ENCODE peak calls at places on chromosome 15, in four cellular contexts. G is smooth muscle cell of the brain vasculature, N is cardiac muscle cell, U is NCI-H2171 treated with DMSO at 0.1 percent for 48 hours. F is an unnamed sample.

GRCh38 chr15:65184305-65184943 is 718 bp downstream of the CLPX start:
- DNase-seq in U (peak; percentile 32), N (peak; percentile 55), G (no peak), F (peak; percentile 36)

GRCh38 chr15:73900129-73900712 is 26.0 kb upstream of the LOXL1 start:
- DNase-seq in N (no peak), U (no peak), G (no peak), F (no peak)

GRCh38 chr15:29364429-29365078 is 94.9 kb upstream of the NSMCE3 start:
- DNase-seq in U (no peak), N (peak; percentile 76), G (no peak), F (peak; percentile 21)

GRCh38 chr15:88161636-88162035 is 94.9 kb downstream of the NTRK3 start:
- DNase-seq in N (no peak), G (no peak), U (no peak), F (no peak)

GRCh38 chr15:63363292-63363691 is 18.4 kb downstream of the CA12 start:
- DNase-seq in U (no peak), G (no peak), N (no peak), F (no peak)

GRCh38 chr15:36414670-36415069 is 164.8 kb upstream of the CDIN1 start:
- DNase-seq in N (peak; percentile 20), U (no peak), G (no peak), F (no peak)

GRCh38 chr15:78213425-78213750 is 21.0 kb downstream of the ACSBG1 start:
- DNase-seq in G (no peak), U (no peak), N (no peak), F (no peak)

GRCh38 chr15:78306176-78306774 is 6.9 kb upstream of the SKIC8 start:
- DNase-seq in G (peak; percentile 61), U (no peak), N (peak; percentile 84), F (no peak)

GRCh38 chr15:78429477-78429876 is 8.5 kb upstream of the IREB2 start:
- DNase-seq in G (no peak), N (no peak), U (no peak), F (no peak)

GRCh38 chr15:85311647-85312046 is 68.8 kb upstream of the AKAP13 start:
- DNase-seq in G (no peak), N (no peak), U (no peak), F (no peak)

GRCh38 chr15:58738051-58738707 is 11.3 kb downstream of the ADAM10 start:
- DNase-seq in U (no peak), G (no peak), N (peak; percentile 50), F (no peak)

GRCh38 chr15:89486726-89487050 is 9.7 kb downstream of the RHCG start:
- DNase-seq in U (no peak), G (no peak), N (peak; percentile 15), F (no peak)

GRCh38 chr15:33145447-33145846 is 49.1 kb downstream of the FMN1 start:
- DNase-seq in U (peak; percentile 38), G (no peak), N (no peak), F (no peak)

GRCh38 chr15:81296673-81297072 is 27.3 kb downstream of the STARD5 start:
- DNase-seq in U (no peak), G (no peak), N (no peak), F (no peak)

GRCh38 chr15:59879506-59879905 is 124.6 kb upstream of the FOXB1 start:
- DNase-seq in G (peak; percentile 32), N (peak; percentile 67), U (no peak), F (no peak)

GRCh38 chr15:33068531-33068990 is 126.0 kb downstream of the FMN1 start:
- DNase-seq in G (no peak), U (peak; percentile 66), N (no peak), F (no peak)

GRCh38 chr15:77532067-77532710 is 100.5 kb downstream of the LINGO1 start:
- DNase-seq in G (no peak), U (no peak), N (no peak), F (no peak)

GRCh38 chr15:36370735-36371115 is 208.7 kb upstream of the CDIN1 start:
- DNase-seq in G (no peak), U (no peak), N (peak; percentile 43), F (no peak)

GRCh38 chr15:34773013-34773412 is 18.2 kb upstream of the GJD2 start:
- DNase-seq in N (no peak), G (no peak), U (peak; percentile 34), F (no peak)

GRCh38 chr15:63000706-63001105 is 41.8 kb upstream of the TPM1 start:
- DNase-seq in G (no peak), U (no peak), N (no peak), F (no peak)

GRCh38 chr15:22806664-22807063 is 20.2 kb downstream of the NIPA1 start:
- DNase-seq in N (peak; percentile 10), U (no peak), G (no peak), F (no peak)

GRCh38 chr15:85854345-85855097 is 59.8 kb upstream of the KLHL25 start:
- DNase-seq in N (peak; percentile 81), G (no peak), U (peak; percentile 74), F (peak; percentile 76)

GRCh38 chr15:53829471-53829870 is 70.0 kb upstream of the WDR72 start:
- DNase-seq in U (no peak), G (no peak), N (no peak), F (no peak)

GRCh38 chr15:90667063-90667754 is 49.9 kb upstream of the BLM start:
- DNase-seq in N (no peak), G (no peak), U (no peak), F (no peak)

GRCh38 chr15:95284933-95285401 is 1045.5 kb upstream of the NR2F2 start:
- DNase-seq in G (peak; percentile 57), U (no peak), N (peak; percentile 86), F (no peak)

GRCh38 chr15:87929835-87930234 is 326.7 kb downstream of the NTRK3 start:
- DNase-seq in U (no peak), N (no peak), G (no peak), F (no peak)

GRCh38 chr15:74445816-74446763 is 12.3 kb upstream of the SEMA7A start:
- DNase-seq in U (no peak), G (no peak), N (no peak), F (no peak)

GRCh38 chr15:40257656-40258450 is 19.0 kb downstream of the PAK6 start:
- DNase-seq in U (no peak), G (no peak), N (no peak), F (no peak)

GRCh38 chr15:59349715-59350420 is 22.8 kb downstream of the MYO1E start:
- DNase-seq in G (peak; percentile 33), N (peak; percentile 84), U (no peak), F (no peak)

GRCh38 chr15:95138604-95139270 is 907.4 kb downstream of the MCTP2 start:
- DNase-seq in U (no peak), G (no peak), N (no peak), F (no peak)

GRCh38 chr15:39270221-39270835 is 310.6 kb upstream of the THBS1 start:
- DNase-seq in U (no peak), N (no peak), G (no peak), F (no peak)

GRCh38 chr15:39804026-39804425 is 21.4 kb upstream of the FSIP1 start:
- DNase-seq in U (no peak), N (peak; percentile 79), G (no peak), F (no peak)

GRCh38 chr15:35671981-35672380 is 126.0 kb upstream of the DPH6 start:
- DNase-seq in N (no peak), G (no peak), U (no peak), F (no peak)

GRCh38 chr15:41870689-41871081 is 23.2 kb downstream of the SPTBN5 start:
- DNase-seq in N (peak; percentile 60), U (no peak), G (peak; percentile 57), F (no peak)